ENCODE peak calls at places on chromosomes 16 and 17, in eight cellular contexts. S is neural crest cell, H is omental fat pad, G is IMR-90, R is upper lobe of right lung, P is astrocyte of the cerebellum, L is GM06990, W is left ventricle myocardium inferior. T is an unnamed sample.

GRCh38 chr16:28182183-28182582 is 29.6 kb downstream of the XPO6 start:
- DNase-seq in S (no peak), H (no peak), G (peak; percentile 66), R (no peak), P (no peak), L (no peak), W (no peak), T (no peak)

GRCh38 chr17:81966343-81967243 is 5.6 kb upstream of the NOTUM start:
- DNase-seq in S (peak; percentile 54), H (no peak), G (peak; percentile 24), R (no peak), P (no peak), L (peak; percentile 55), W (peak; percentile 78), T (peak; percentile 69)

GRCh38 chr16:48499822-48500440 is 110.0 kb downstream of the N4BP1 start:
- DNase-seq in S (no peak), H (no peak), G (peak; percentile 93), R (no peak), P (peak; percentile 91), L (no peak), W (no peak), T (no peak)

GRCh38 chr16:55370762-55371482 is 46.9 kb downstream of the IRX6 start:
- DNase-seq in S (peak; percentile 58), H (no peak), G (peak; percentile 8), R (peak; percentile 80), P (peak; percentile 23), L (peak; percentile 12), W (peak; percentile 75), T (peak; percentile 68)

GRCh38 chr16:53745753-53746258 is 41.9 kb downstream of the FTO start:
- DNase-seq in S (no peak), H (no peak), G (peak; percentile 62), R (no peak), P (no peak), L (no peak), W (no peak), T (no peak)

GRCh38 chr16:4646773-4647660 is 22.4 kb downstream of the MGRN1 start:
- DNase-seq in S (no peak), H (no peak), G (no peak), R (no peak), P (no peak), L (no peak), W (no peak), T (no peak)

GRCh38 chr16:67158637-67159600 is 790 bp downstream of the TRADD start:
- DNase-seq in S (no peak), H (no peak), G (no peak), R (peak; percentile 83), P (no peak), L (peak; percentile 88), W (peak; percentile 36), T (no peak)

GRCh38 chr17:49459401-49459984 is 35.6 kb upstream of the NGFR start:
- DNase-seq in S (no peak), H (no peak), G (no peak), R (no peak), P (no peak), L (no peak), W (no peak), T (no peak)

GRCh38 chr16:82061861-82062525 is 26.9 kb downstream of the HSD17B2 start:
- DNase-seq in S (no peak), H (no peak), G (peak; percentile 22), R (no peak), P (no peak), L (no peak), W (no peak), T (no peak)

GRCh38 chr16:22661161-22661647 is 150.5 kb downstream of the NPIPB5 start:
- DNase-seq in S (no peak), H (no peak), G (no peak), R (no peak), P (no peak), L (no peak), W (no peak), T (no peak)

GRCh38 chr16:23302045-23302956 is at the start of gene SCNN1B:
- DNase-seq in S (no peak), H (no peak), G (no peak), R (peak; percentile 82), P (no peak), L (peak; percentile 41), W (no peak), T (peak; percentile 65)

GRCh38 chr16:86772671-86773338 is 194.5 kb downstream of the FOXL1 start:
- DNase-seq in S (no peak), H (no peak), G (peak; percentile 58), R (no peak), P (peak; percentile 79), L (no peak), W (no peak), T (peak; percentile 54)

GRCh38 chr17:5485270-5486205 is at the start of gene DERL2:
- DNase-seq in S (no peak), H (no peak), G (peak; percentile 44), R (no peak), P (no peak), L (no peak), W (no peak), T (no peak)

GRCh38 chr17:7284911-7285310 is 3.4 kb downstream of the SLC2A4 start:
- DNase-seq in S (no peak), H (no peak), G (no peak), R (no peak), P (no peak), L (no peak), W (no peak), T (no peak)
- TF ChIP-seq CTCF in S (no peak), H (no peak), G (no peak), R (no peak), P (no peak), L (no peak), W (no peak), T (no peak)

DNA sequence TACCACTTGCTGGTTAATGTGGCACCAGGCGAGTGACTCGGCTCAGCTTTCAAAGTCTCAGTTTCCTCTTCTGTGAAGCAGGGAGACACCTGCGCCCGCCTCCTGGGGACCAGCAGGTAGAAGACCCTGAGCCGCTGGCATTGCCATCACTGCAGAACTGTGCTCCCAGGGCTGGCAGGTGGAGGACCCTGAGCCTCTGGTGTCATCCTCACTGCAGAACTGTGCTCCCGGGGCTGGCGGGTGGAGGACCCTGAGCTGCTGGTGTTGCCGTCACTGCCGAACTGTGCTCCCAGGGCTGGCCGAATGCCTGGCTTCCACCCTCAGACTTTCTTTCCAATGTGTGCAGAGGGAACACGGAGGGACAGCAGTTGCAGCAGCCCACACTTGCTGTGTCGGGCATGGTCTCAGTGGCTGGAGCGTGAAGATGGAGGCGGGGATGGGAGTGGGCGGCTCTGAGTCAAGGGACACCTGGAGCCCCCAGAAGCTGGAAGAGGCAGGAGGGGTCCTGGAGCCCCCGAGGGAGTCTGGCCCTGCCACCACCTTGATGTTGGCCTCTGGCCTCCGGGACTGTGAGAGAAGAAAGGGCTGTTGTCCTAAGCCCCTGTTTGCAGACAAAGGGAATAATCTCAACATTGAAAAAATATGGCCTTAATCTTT is 75.8 kb upstream of the METTL9 start:
- DNase-seq in S (no peak), H (no peak), G (no peak), R (no peak), P (no peak), L (no peak), W (no peak), T (no peak)
- TF ChIP-seq CTCF in S (no peak), H (no peak), G (no peak), R (no peak), P (no peak), L (no peak), W (no peak), T (no peak)

GRCh38 chr17:56890390-56890789 is 23.5 kb downstream of the TRIM25 start:
- DNase-seq in S (no peak), H (no peak), G (no peak), R (no peak), P (no peak), L (no peak), W (no peak), T (no peak)

GRCh38 chr17:56893503-56893902 is 20.3 kb downstream of the TRIM25 start:
- DNase-seq in S (no peak), H (no peak), G (no peak), R (no peak), P (no peak), L (no peak), W (no peak), T (no peak)

GRCh38 chr17:56892333-56892732 is 21.5 kb downstream of the TRIM25 start:
- DNase-seq in S (no peak), H (no peak), G (no peak), R (no peak), P (no peak), L (no peak), W (no peak), T (no peak)

GRCh38 chr17:56890906-56891674 is 22.8 kb downstream of the TRIM25 start:
- DNase-seq in S (no peak), H (no peak), G (no peak), R (no peak), P (no peak), L (no peak), W (no peak), T (no peak)

GRCh38 chr17:56891751-56892150 is 22.1 kb downstream of the TRIM25 start:
- DNase-seq in S (no peak), H (no peak), G (no peak), R (peak; percentile 71), P (no peak), L (peak; percentile 43), W (peak; percentile 23), T (peak; percentile 20)
- TF ChIP-seq CTCF in S (peak; percentile 27), H (no peak), G (peak; percentile 34), R (peak; percentile 51), P (peak; percentile 25), L (peak; percentile 15), W (peak; percentile 53), T (no peak)

DNA sequence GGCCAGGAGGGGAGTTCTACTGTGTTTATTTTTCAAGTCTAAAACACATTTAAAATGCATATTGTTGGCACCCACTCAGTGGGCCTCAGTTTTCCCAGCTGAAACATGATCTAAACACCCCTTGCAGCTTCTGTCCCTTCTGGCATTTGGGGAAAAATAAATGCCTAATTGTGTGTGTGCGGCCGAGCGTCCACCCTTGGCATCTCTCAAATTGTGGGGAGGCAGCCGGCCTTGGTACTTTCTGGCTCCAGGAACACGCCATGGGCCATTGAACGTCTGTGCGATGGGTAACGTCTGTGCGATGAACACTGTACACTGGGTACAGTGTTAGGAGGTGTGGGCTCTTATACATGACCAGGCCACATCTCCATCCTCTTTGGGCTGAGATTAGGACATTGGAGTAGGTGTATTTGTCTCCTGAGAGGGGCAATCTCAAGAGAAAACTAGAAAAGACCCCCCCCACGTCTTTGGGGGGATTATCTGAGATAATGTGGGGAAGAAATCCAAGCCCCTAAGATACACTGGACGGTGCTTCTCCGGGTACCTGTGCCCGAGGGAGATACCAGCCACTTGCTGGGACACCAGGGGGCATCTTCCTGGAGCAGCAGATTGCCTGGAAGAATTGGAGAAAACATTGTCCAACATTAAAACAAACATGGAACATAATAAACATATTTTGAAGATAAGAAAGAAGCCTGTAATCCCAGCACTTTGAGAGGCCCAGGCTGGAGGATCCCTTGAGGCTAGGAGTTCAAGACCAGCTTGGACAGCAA is 54.9 kb downstream of the RAB11FIP4 start:
- DNase-seq in S (no peak), H (no peak), G (no peak), R (no peak), P (no peak), L (no peak), W (no peak), T (no peak)
- TF ChIP-seq CTCF in S (no peak), H (no peak), G (peak; percentile 17), R (no peak), P (peak; percentile 27), L (peak; percentile 11), W (peak; percentile 23), T (no peak)

GRCh38 chr16:85628651-85629050 is 15.5 kb downstream of the GSE1 start:
- DNase-seq in S (no peak), H (no peak), G (no peak), R (no peak), P (no peak), L (no peak), W (no peak), T (no peak)
- TF ChIP-seq CTCF in S (no peak), H (no peak), G (no peak), R (no peak), P (peak; percentile 4), L (no peak), W (no peak), T (no peak)

GRCh38 chr16:30761427-30761927 is 385 bp downstream of the CFAP119 start:
- DNase-seq in S (peak; percentile 51), H (no peak), G (peak; percentile 20), R (peak; percentile 70), P (no peak), L (peak; percentile 65), W (peak; percentile 18), T (peak; percentile 69)
- TF ChIP-seq CTCF in S (no peak), H (no peak), G (no peak), R (no peak), P (no peak), L (no peak), W (no peak), T (no peak)